ENCODE peak calls at places on chromosomes 6 and 20, in eight cellular contexts. One of them, this sample, is unnamed.

GRCh38 chr20:62774762-62775161 is 21.5 kb upstream of the MRGBP start:
- DNase-seq in epithelial cell of esophagus: no peak
- DNase-seq in GM12865: no peak
- DNase-seq in foreskin fibroblast: no peak
- DNase-seq in fibroblast of pulmonary artery: no peak
- DNase-seq in gastrocnemius medialis: no peak
- DNase-seq in astrocyte of the spinal cord: no peak
- DNase-seq in trophoblast cell: no peak
- DNase-seq in this sample: no peak

GRCh38 chr6:81561071-81561564 is 191.4 kb downstream of the TENT5A start:
- DNase-seq in astrocyte of the spinal cord: peak
- DNase-seq in epithelial cell of esophagus: no peak
- DNase-seq in trophoblast cell: no peak
- DNase-seq in gastrocnemius medialis: no peak
- DNase-seq in foreskin fibroblast: peak
- DNase-seq in GM12865: no peak
- DNase-seq in fibroblast of pulmonary artery: no peak
- DNase-seq in this sample: peak

GRCh38 chr6:7313505-7314165 is 636 bp upstream of the SSR1 start:
- DNase-seq in GM12865: no peak
- DNase-seq in astrocyte of the spinal cord: no peak
- DNase-seq in foreskin fibroblast: no peak
- DNase-seq in gastrocnemius medialis: no peak
- DNase-seq in epithelial cell of esophagus: peak
- DNase-seq in fibroblast of pulmonary artery: no peak
- DNase-seq in trophoblast cell: peak
- DNase-seq in this sample: no peak

GRCh38 chr6:46453756-46454316 is 37.4 kb downstream of the RCAN2 start:
- DNase-seq in gastrocnemius medialis: no peak
- DNase-seq in astrocyte of the spinal cord: peak
- DNase-seq in fibroblast of pulmonary artery: no peak
- DNase-seq in trophoblast cell: no peak
- DNase-seq in epithelial cell of esophagus: no peak
- DNase-seq in GM12865: no peak
- DNase-seq in foreskin fibroblast: peak
- DNase-seq in this sample: no peak

GRCh38 chr20:61220131-61220530 is 31.9 kb upstream of the CDH4 start:
- DNase-seq in epithelial cell of esophagus: peak
- DNase-seq in fibroblast of pulmonary artery: no peak
- DNase-seq in foreskin fibroblast: no peak
- DNase-seq in astrocyte of the spinal cord: no peak
- DNase-seq in gastrocnemius medialis: no peak
- DNase-seq in trophoblast cell: no peak
- DNase-seq in GM12865: no peak
- DNase-seq in this sample: no peak

GRCh38 chr20:63029358-63030121 is 22.8 kb upstream of the BHLHE23 start:
- DNase-seq in foreskin fibroblast: no peak
- DNase-seq in fibroblast of pulmonary artery: no peak
- DNase-seq in gastrocnemius medialis: no peak
- DNase-seq in epithelial cell of esophagus: no peak
- DNase-seq in astrocyte of the spinal cord: no peak
- DNase-seq in GM12865: no peak
- DNase-seq in trophoblast cell: no peak
- DNase-seq in this sample: no peak

GRCh38 chr20:50520222-50520877 is 10.2 kb downstream of the PTPN1 start:
- DNase-seq in foreskin fibroblast: no peak
- DNase-seq in GM12865: peak
- DNase-seq in gastrocnemius medialis: no peak
- DNase-seq in epithelial cell of esophagus: no peak
- DNase-seq in trophoblast cell: no peak
- DNase-seq in astrocyte of the spinal cord: no peak
- DNase-seq in fibroblast of pulmonary artery: no peak
- DNase-seq in this sample: no peak

GRCh38 chr6:144349690-144350132 is 64.6 kb downstream of the UTRN start:
- DNase-seq in astrocyte of the spinal cord: peak
- DNase-seq in gastrocnemius medialis: no peak
- DNase-seq in epithelial cell of esophagus: peak
- DNase-seq in foreskin fibroblast: peak
- DNase-seq in trophoblast cell: no peak
- DNase-seq in fibroblast of pulmonary artery: peak
- DNase-seq in GM12865: peak
- DNase-seq in this sample: peak

GRCh38 chr6:158559338-158559894 is 475 bp upstream of the TMEM181 start:
- DNase-seq in astrocyte of the spinal cord: no peak
- DNase-seq in fibroblast of pulmonary artery: no peak
- DNase-seq in epithelial cell of esophagus: no peak
- DNase-seq in trophoblast cell: no peak
- DNase-seq in GM12865: no peak
- DNase-seq in gastrocnemius medialis: no peak
- DNase-seq in foreskin fibroblast: no peak
- DNase-seq in this sample: no peak

GRCh38 chr6:56293756-56294155 is 46.4 kb upstream of the COL21A1 start:
- DNase-seq in astrocyte of the spinal cord: no peak
- DNase-seq in GM12865: no peak
- DNase-seq in foreskin fibroblast: no peak
- DNase-seq in trophoblast cell: no peak
- DNase-seq in gastrocnemius medialis: no peak
- DNase-seq in fibroblast of pulmonary artery: no peak
- DNase-seq in epithelial cell of esophagus: no peak
- DNase-seq in this sample: no peak

GRCh38 chr6:108093781-108094180 is 19.2 kb upstream of the OSTM1 start:
- DNase-seq in GM12865: no peak
- DNase-seq in gastrocnemius medialis: no peak
- DNase-seq in foreskin fibroblast: no peak
- DNase-seq in fibroblast of pulmonary artery: no peak
- DNase-seq in trophoblast cell: no peak
- DNase-seq in epithelial cell of esophagus: no peak
- DNase-seq in astrocyte of the spinal cord: no peak
- DNase-seq in this sample: no peak

GRCh38 chr20:709421-709820 is 33.8 kb upstream of the SCRT2 start:
- DNase-seq in foreskin fibroblast: peak
- DNase-seq in fibroblast of pulmonary artery: peak
- DNase-seq in trophoblast cell: no peak
- DNase-seq in epithelial cell of esophagus: peak
- DNase-seq in astrocyte of the spinal cord: no peak
- DNase-seq in gastrocnemius medialis: no peak
- DNase-seq in GM12865: no peak
- DNase-seq in this sample: no peak

GRCh38 chr20:61531553-61532345 is 279.7 kb downstream of the CDH4 start:
- DNase-seq in GM12865: no peak
- DNase-seq in gastrocnemius medialis: no peak
- DNase-seq in foreskin fibroblast: no peak
- DNase-seq in epithelial cell of esophagus: peak
- DNase-seq in fibroblast of pulmonary artery: no peak
- DNase-seq in trophoblast cell: no peak
- DNase-seq in astrocyte of the spinal cord: peak
- DNase-seq in this sample: peak

GRCh38 chr6:145206247-145206907 is 528.9 kb downstream of the EPM2A start:
- DNase-seq in foreskin fibroblast: peak
- DNase-seq in trophoblast cell: peak
- DNase-seq in gastrocnemius medialis: no peak
- DNase-seq in GM12865: no peak
- DNase-seq in epithelial cell of esophagus: no peak
- DNase-seq in astrocyte of the spinal cord: peak
- DNase-seq in fibroblast of pulmonary artery: peak
- DNase-seq in this sample: peak

GRCh38 chr6:112770341-112770740 is 423.2 kb downstream of the RFPL4B start:
- DNase-seq in fibroblast of pulmonary artery: no peak
- DNase-seq in foreskin fibroblast: no peak
- DNase-seq in gastrocnemius medialis: no peak
- DNase-seq in astrocyte of the spinal cord: no peak
- DNase-seq in GM12865: no peak
- DNase-seq in epithelial cell of esophagus: no peak
- DNase-seq in trophoblast cell: no peak
- DNase-seq in this sample: no peak

GRCh38 chr6:166488081-166488685 is 98.3 kb downstream of the RAMACL start:
- DNase-seq in epithelial cell of esophagus: no peak
- DNase-seq in astrocyte of the spinal cord: peak
- DNase-seq in GM12865: peak
- DNase-seq in gastrocnemius medialis: peak
- DNase-seq in foreskin fibroblast: no peak
- DNase-seq in trophoblast cell: no peak
- DNase-seq in fibroblast of pulmonary artery: peak
- DNase-seq in this sample: peak

GRCh38 chr6:2931055-2931454 is 27.9 kb upstream of the SERPINB9 start:
- DNase-seq in foreskin fibroblast: no peak
- DNase-seq in epithelial cell of esophagus: no peak
- DNase-seq in fibroblast of pulmonary artery: no peak
- DNase-seq in GM12865: no peak
- DNase-seq in trophoblast cell: no peak
- DNase-seq in astrocyte of the spinal cord: no peak
- DNase-seq in gastrocnemius medialis: no peak
- DNase-seq in this sample: no peak
- H3K4me3 ChIP-seq in foreskin fibroblast: no peak
- H3K4me3 ChIP-seq in epithelial cell of esophagus: no peak
- H3K4me3 ChIP-seq in fibroblast of pulmonary artery: no peak
- H3K4me3 ChIP-seq in GM12865: no peak
- H3K4me3 ChIP-seq in trophoblast cell: no peak
- H3K4me3 ChIP-seq in astrocyte of the spinal cord: no peak
- H3K4me3 ChIP-seq in gastrocnemius medialis: no peak
- H3K4me3 ChIP-seq in this sample: no peak

DNA sequence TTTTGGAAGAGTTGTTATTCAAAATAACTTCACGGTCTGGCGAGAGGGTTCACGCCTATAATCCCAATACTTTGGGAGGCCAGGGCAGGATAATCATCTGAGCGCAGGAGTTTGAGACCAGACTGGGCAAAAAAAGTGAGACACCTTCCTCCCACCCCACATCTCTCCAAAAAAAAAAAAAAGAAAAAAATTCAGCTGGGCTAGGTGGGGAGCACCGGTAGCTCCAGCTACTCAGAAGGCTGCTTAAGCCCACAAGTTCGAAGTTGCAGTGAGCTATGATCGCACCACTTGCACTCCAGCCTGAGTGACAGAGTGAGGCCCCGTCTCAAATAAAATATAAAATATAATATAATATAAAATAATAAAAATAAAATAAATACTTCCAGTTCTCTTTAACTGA is 10.4 kb downstream of the OR2B2 start:
- DNase-seq in GM12865: peak
- DNase-seq in foreskin fibroblast: no peak
- DNase-seq in fibroblast of pulmonary artery: no peak
- DNase-seq in gastrocnemius medialis: no peak
- DNase-seq in trophoblast cell: no peak
- DNase-seq in epithelial cell of esophagus: no peak
- DNase-seq in astrocyte of the spinal cord: no peak
- DNase-seq in this sample: no peak
- H3K4me3 ChIP-seq in GM12865: peak
- H3K4me3 ChIP-seq in foreskin fibroblast: no peak
- H3K4me3 ChIP-seq in fibroblast of pulmonary artery: no peak
- H3K4me3 ChIP-seq in gastrocnemius medialis: no peak
- H3K4me3 ChIP-seq in trophoblast cell: no peak
- H3K4me3 ChIP-seq in epithelial cell of esophagus: no peak
- H3K4me3 ChIP-seq in astrocyte of the spinal cord: no peak
- H3K4me3 ChIP-seq in this sample: no peak

GRCh38 chr20:32511358-32512046 is 73.6 kb downstream of the NOL4L start:
- DNase-seq in astrocyte of the spinal cord: no peak
- DNase-seq in foreskin fibroblast: no peak
- DNase-seq in trophoblast cell: no peak
- DNase-seq in GM12865: no peak
- DNase-seq in gastrocnemius medialis: no peak
- DNase-seq in fibroblast of pulmonary artery: no peak
- DNase-seq in epithelial cell of esophagus: no peak
- DNase-seq in this sample: no peak

GRCh38 chr20:32508775-32509119 is 76.4 kb downstream of the NOL4L start:
- DNase-seq in astrocyte of the spinal cord: no peak
- DNase-seq in epithelial cell of esophagus: no peak
- DNase-seq in fibroblast of pulmonary artery: no peak
- DNase-seq in GM12865: no peak
- DNase-seq in foreskin fibroblast: no peak
- DNase-seq in gastrocnemius medialis: no peak
- DNase-seq in trophoblast cell: no peak
- DNase-seq in this sample: no peak

GRCh38 chr20:32509639-32510066 is 75.5 kb downstream of the NOL4L start:
- DNase-seq in gastrocnemius medialis: no peak
- DNase-seq in foreskin fibroblast: no peak
- DNase-seq in GM12865: no peak
- DNase-seq in astrocyte of the spinal cord: no peak
- DNase-seq in epithelial cell of esophagus: no peak
- DNase-seq in trophoblast cell: peak
- DNase-seq in fibroblast of pulmonary artery: no peak
- DNase-seq in this sample: peak

GRCh38 chr20:32510601-32511357 is 74.4 kb downstream of the NOL4L start:
- DNase-seq in foreskin fibroblast: no peak
- DNase-seq in gastrocnemius medialis: no peak
- DNase-seq in GM12865: no peak
- DNase-seq in trophoblast cell: no peak
- DNase-seq in fibroblast of pulmonary artery: no peak
- DNase-seq in astrocyte of the spinal cord: no peak
- DNase-seq in epithelial cell of esophagus: peak
- DNase-seq in this sample: no peak

DNA sequence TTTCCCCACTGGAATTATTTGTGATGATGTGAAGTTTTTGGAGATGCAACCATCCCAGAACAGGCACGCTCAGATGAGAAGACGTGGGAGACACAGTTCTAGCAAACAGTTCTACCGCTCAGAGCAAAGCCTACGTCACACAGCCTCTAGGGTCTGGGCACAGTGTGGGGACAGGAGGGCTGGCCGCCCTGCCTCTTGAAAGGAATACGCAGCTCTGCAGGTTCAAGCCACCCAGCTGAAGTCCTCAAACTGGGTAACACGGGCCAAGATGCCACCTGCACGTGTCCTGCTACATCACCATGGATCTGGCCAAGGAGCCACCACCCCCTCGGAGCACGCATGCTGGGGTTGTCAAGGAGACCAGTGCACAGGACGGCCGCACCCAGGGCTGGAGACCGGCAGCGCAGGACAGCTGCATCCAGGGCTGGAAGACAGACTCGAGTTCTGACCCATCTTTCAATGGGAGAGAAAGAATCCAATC is 75.0 kb downstream of the NOL4L start:
- DNase-seq in trophoblast cell: no peak
- DNase-seq in astrocyte of the spinal cord: no peak
- DNase-seq in gastrocnemius medialis: no peak
- DNase-seq in fibroblast of pulmonary artery: no peak
- DNase-seq in GM12865: no peak
- DNase-seq in foreskin fibroblast: no peak
- DNase-seq in epithelial cell of esophagus: no peak
- DNase-seq in this sample: no peak
- H3K4me3 ChIP-seq in trophoblast cell: no peak
- H3K4me3 ChIP-seq in astrocyte of the spinal cord: no peak
- H3K4me3 ChIP-seq in gastrocnemius medialis: no peak
- H3K4me3 ChIP-seq in fibroblast of pulmonary artery: no peak
- H3K4me3 ChIP-seq in GM12865: no peak
- H3K4me3 ChIP-seq in foreskin fibroblast: no peak
- H3K4me3 ChIP-seq in epithelial cell of esophagus: no peak
- H3K4me3 ChIP-seq in this sample: no peak

DNA sequence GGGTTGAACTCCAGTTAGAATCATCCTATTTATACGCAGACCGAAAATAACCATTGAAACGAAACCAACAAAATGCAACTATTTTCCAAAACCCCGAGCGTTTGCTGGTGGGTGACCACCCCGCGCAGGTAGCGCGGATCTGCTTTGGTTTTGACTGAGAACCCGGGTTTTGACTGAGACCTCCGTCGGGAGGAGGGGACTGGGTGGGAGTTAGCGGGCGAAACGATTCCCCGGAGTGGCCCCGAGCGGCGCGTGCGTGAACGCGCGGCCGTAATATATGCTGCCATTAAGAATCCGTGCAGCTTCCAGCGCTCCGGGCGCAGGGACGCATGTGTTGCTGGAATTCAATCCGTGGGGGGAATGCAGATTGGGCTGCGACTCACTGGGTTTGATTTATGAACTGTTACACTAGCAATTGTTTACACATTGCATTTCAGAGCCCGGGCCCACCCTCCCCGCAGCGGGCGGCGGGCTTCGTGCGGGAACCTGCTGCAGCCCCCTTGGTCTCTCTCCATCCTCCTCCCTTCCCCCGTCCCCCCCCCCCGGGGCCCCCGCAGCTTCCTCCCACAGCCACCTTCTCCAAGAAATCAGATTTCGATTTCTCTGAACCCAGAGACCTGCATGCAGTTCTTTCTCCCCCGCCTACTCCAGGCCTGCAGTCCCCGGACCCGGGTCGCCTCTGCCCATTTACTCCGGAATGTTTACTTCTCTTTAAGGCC is 9.9 kb downstream of the NRN1 start:
- DNase-seq in astrocyte of the spinal cord: peak
- DNase-seq in trophoblast cell: peak
- DNase-seq in gastrocnemius medialis: no peak
- DNase-seq in epithelial cell of esophagus: peak
- DNase-seq in foreskin fibroblast: no peak
- DNase-seq in GM12865: no peak
- DNase-seq in fibroblast of pulmonary artery: peak
- DNase-seq in this sample: peak
- H3K4me3 ChIP-seq in astrocyte of the spinal cord: peak
- H3K4me3 ChIP-seq in trophoblast cell: peak
- H3K4me3 ChIP-seq in gastrocnemius medialis: peak
- H3K4me3 ChIP-seq in epithelial cell of esophagus: peak
- H3K4me3 ChIP-seq in foreskin fibroblast: peak
- H3K4me3 ChIP-seq in GM12865: peak
- H3K4me3 ChIP-seq in fibroblast of pulmonary artery: peak
- H3K4me3 ChIP-seq in this sample: peak

This sample was measured in IMR-90.